ENCODE peak calls at places on chromosome 1, in ten cellular contexts. T is fibroblast of the aortic adventitia, Q is heart left ventricle, B is astrocyte of the spinal cord, G is astrocyte, S is WERI-Rb-1, A is Panc1, C is right atrium auricular region, K is upper lobe of right lung, O is suprapubic skin. W is an unnamed sample.

GRCh38 chr1:236059011-236059410 is 5.9 kb downstream of the NID1 start:
- DNase-seq in T (no peak), Q (no peak), B (no peak), G (no peak), S (no peak), A (no peak), C (no peak), K (no peak), O (no peak), W (no peak)

GRCh38 chr1:46465981-46466476 is 23.6 kb upstream of the DMBX1 start:
- DNase-seq in T (no peak), Q (no peak), B (no peak), G (no peak), S (no peak), A (no peak), C (no peak), K (no peak), O (no peak), W (no peak)

GRCh38 chr1:155079487-155080249 is 1.0 kb downstream of the EFNA3 start:
- DNase-seq in T (no peak), Q (no peak), B (no peak), G (no peak), S (peak; percentile 73), A (no peak), C (no peak), K (no peak), O (peak; percentile 71), W (no peak)

GRCh38 chr1:209875510-209875909 is 47.7 kb downstream of the UTP25 start:
- DNase-seq in T (peak; percentile 64), Q (no peak), B (peak; percentile 92), G (peak; percentile 59), S (peak; percentile 41), A (no peak), C (no peak), K (no peak), O (no peak), W (peak; percentile 42)

GRCh38 chr1:39128959-39129358 is 75.5 kb upstream of the MACF1 start:
- DNase-seq in T (no peak), Q (no peak), B (no peak), G (no peak), S (no peak), A (no peak), C (no peak), K (peak; percentile 80), O (peak; percentile 83), W (no peak)

GRCh38 chr1:167601442-167602380 is 28.3 kb upstream of the RCSD1 start:
- DNase-seq in T (no peak), Q (peak; percentile 59), B (peak; percentile 4), G (peak; percentile 12), S (no peak), A (no peak), C (peak; percentile 64), K (peak; percentile 80), O (peak; percentile 65), W (no peak)

GRCh38 chr1:70720133-70720920 is 309.3 kb downstream of the CTH start:
- DNase-seq in T (no peak), Q (no peak), B (no peak), G (no peak), S (no peak), A (no peak), C (no peak), K (no peak), O (no peak), W (no peak)

GRCh38 chr1:91502882-91503184 is 2.2 kb downstream of the CDC7 start:
- DNase-seq in T (peak; percentile 55), Q (no peak), B (peak; percentile 41), G (peak; percentile 24), S (no peak), A (no peak), C (no peak), K (no peak), O (no peak), W (peak; percentile 15)

GRCh38 chr1:156726549-156727226 is 1.6 kb upstream of the METTL25B start:
- DNase-seq in T (peak; percentile 78), Q (no peak), B (peak; percentile 60), G (peak; percentile 31), S (peak; percentile 89), A (no peak), C (no peak), K (no peak), O (no peak), W (peak; percentile 59)

GRCh38 chr1:159959451-159959850 is 5.4 kb upstream of the SLAMF9 start:
- DNase-seq in T (peak; percentile 55), Q (no peak), B (no peak), G (peak; percentile 3), S (no peak), A (no peak), C (no peak), K (no peak), O (no peak), W (peak; percentile 38)

GRCh38 chr1:246506440-246506784 is 667 bp downstream of the SMYD3 start:
- DNase-seq in T (no peak), Q (no peak), B (peak; percentile 7), G (no peak), S (no peak), A (no peak), C (no peak), K (peak; percentile 61), O (no peak), W (no peak)

GRCh38 chr1:205454903-205455335 is 926 bp downstream of the BLACAT1 start:
- DNase-seq in T (no peak), Q (no peak), B (no peak), G (no peak), S (no peak), A (no peak), C (no peak), K (no peak), O (no peak), W (no peak)

GRCh38 chr1:94247146-94248094 is 10.0 kb upstream of the ARHGAP29 start:
- DNase-seq in T (peak; percentile 58), Q (peak; percentile 90), B (peak; percentile 58), G (peak; percentile 38), S (peak; percentile 87), A (no peak), C (peak; percentile 74), K (peak; percentile 92), O (peak; percentile 81), W (peak; percentile 89)

GRCh38 chr1:241627453-241628329 is 12.5 kb downstream of the CHML start:
- DNase-seq in T (peak; percentile 87), Q (no peak), B (peak; percentile 87), G (peak; percentile 75), S (peak; percentile 44), A (no peak), C (no peak), K (no peak), O (no peak), W (peak; percentile 35)

GRCh38 chr1:172761581-172762025 is 102.7 kb downstream of the FASLG start:
- DNase-seq in T (peak; percentile 63), Q (no peak), B (peak; percentile 71), G (peak; percentile 72), S (no peak), A (no peak), C (no peak), K (no peak), O (no peak), W (no peak)

GRCh38 chr1:66253330-66253921 is 280.5 kb upstream of the SGIP1 start:
- DNase-seq in T (peak; percentile 87), Q (no peak), B (peak; percentile 82), G (peak; percentile 58), S (no peak), A (peak; percentile 69), C (no peak), K (no peak), O (no peak), W (no peak)

GRCh38 chr1:204283711-204284651 is 70.2 kb upstream of the GOLT1A start:
- DNase-seq in T (no peak), Q (peak; percentile 64), B (no peak), G (no peak), S (peak; percentile 99), A (no peak), C (no peak), K (no peak), O (no peak), W (no peak)

GRCh38 chr1:228206582-228207351 is 1.1 kb upstream of the OBSCN start:
- DNase-seq in T (no peak), Q (no peak), B (no peak), G (no peak), S (no peak), A (no peak), C (peak; percentile 44), K (no peak), O (peak; percentile 55), W (peak; percentile 68)

GRCh38 chr1:39818482-39818881 is 29.8 kb upstream of the BMP8B start:
- DNase-seq in T (no peak), Q (no peak), B (no peak), G (no peak), S (no peak), A (no peak), C (no peak), K (peak; percentile 48), O (peak; percentile 69), W (peak; percentile 60)

DNA sequence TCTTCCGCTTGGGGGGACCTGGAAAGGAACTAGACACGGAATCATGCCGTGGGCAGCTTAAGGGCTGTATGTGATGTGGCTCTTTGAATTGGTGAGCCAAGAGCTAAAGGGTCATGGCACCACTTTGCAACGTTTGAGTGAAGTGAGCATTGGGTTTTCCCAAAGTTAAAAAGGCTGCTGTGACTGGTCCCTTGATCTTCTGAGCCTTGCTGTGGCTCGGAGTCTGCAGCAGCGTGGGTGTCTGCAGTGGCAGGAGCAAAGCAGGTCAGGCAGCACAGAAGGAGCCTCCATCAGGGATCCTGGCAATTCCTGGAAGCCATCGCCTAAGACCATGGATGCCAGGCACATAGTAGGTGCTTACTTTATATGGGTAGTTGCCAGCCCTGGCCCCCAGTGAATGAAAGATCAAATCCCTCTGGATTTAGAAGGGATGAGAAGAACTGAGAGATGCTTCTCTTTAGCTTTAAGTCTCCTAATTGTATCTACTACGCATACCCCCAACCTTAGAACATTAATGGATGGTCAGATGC is 1.8 kb downstream of the SMYD2 start:
- DNase-seq in T (no peak), Q (no peak), B (no peak), G (no peak), S (no peak), A (no peak), C (no peak), K (no peak), O (no peak), W (no peak)
- H3K4me3 ChIP-seq in T (no peak overlapping the region), Q (peak overlapping the region; percentile 95), B (no peak overlapping the region), G (no peak overlapping the region), S (no peak overlapping the region), A (no peak overlapping the region), C (no peak overlapping the region), K (no peak overlapping the region), O (peak overlapping the region; percentile 75), W (no peak overlapping the region)

GRCh38 chr1:100722211-100722610 is 2.7 kb downstream of the VCAM1 start:
- DNase-seq in T (peak; percentile 35), Q (no peak), B (peak; percentile 39), G (no peak), S (no peak), A (no peak), C (no peak), K (no peak), O (no peak), W (no peak)
- H3K4me3 ChIP-seq in T (no peak overlapping the region), Q (peak overlapping the region; percentile 26), B (no peak overlapping the region), G (no peak overlapping the region), S (no peak overlapping the region), A (no peak overlapping the region), C (no peak overlapping the region), K (no peak overlapping the region), O (peak overlapping the region; percentile 16), W (no peak overlapping the region)

GRCh38 chr1:198623920-198624647 is 14.8 kb upstream of the PTPRC start:
- DNase-seq in T (peak; percentile 80), Q (no peak), B (peak; percentile 80), G (peak; percentile 81), S (no peak), A (no peak), C (no peak), K (no peak), O (no peak), W (peak; percentile 42)
- H3K4me3 ChIP-seq in T (no peak overlapping the region), Q (no peak overlapping the region), B (no peak overlapping the region), G (no peak overlapping the region), S (no peak overlapping the region), A (no peak overlapping the region), C (no peak overlapping the region), K (no peak overlapping the region), O (no peak overlapping the region), W (no peak overlapping the region)

GRCh38 chr1:239997515-239998311 is 94.0 kb upstream of the FMN2 start:
- DNase-seq in T (no peak), Q (no peak), B (no peak), G (no peak), S (peak; percentile 86), A (no peak), C (no peak), K (no peak), O (no peak), W (peak; percentile 47)
- H3K4me3 ChIP-seq in T (peak overlapping the region; percentile 38), Q (peak overlapping the region; percentile 19), B (peak overlapping the region; percentile 35), G (peak overlapping the region; percentile 49), S (peak overlapping the region; percentile 55), A (peak overlapping the region; percentile 29), C (peak overlapping the region; percentile 16), K (peak overlapping the region; percentile 10), O (peak overlapping the region; percentile 30), W (peak overlapping the region; percentile 28)